ENCODE peak calls at places on chromosomes 11 and 22, in four cellular contexts. One of them, this sample, is unnamed.

GRCh38 chr11:28209906-28210305 is 101.7 kb downstream of the METTL15 start:
- DNase-seq in K562: no peak
- DNase-seq in GM12878: no peak
- DNase-seq in HepG2: no peak
- DNase-seq in this sample: no peak

GRCh38 chr11:17612221-17613188 is 65.4 kb downstream of the OTOG start:
- DNase-seq in HepG2: no peak
- DNase-seq in GM12878: no peak
- DNase-seq in K562: no peak
- DNase-seq in this sample: no peak

GRCh38 chr22:47196881-47197701 is 434.6 kb downstream of the TBC1D22A start:
- DNase-seq in HepG2: no peak
- DNase-seq in K562: no peak
- DNase-seq in GM12878: no peak
- DNase-seq in this sample: no peak

GRCh38 chr11:115379528-115379927 is 124.7 kb downstream of the CADM1 start:
- DNase-seq in HepG2: no peak
- DNase-seq in K562: no peak
- DNase-seq in GM12878: peak; percentile 8
- DNase-seq in this sample: no peak

GRCh38 chr11:74990941-74991340 is 2.2 kb downstream of the NEU3 start:
- DNase-seq in HepG2: peak; percentile 73
- DNase-seq in GM12878: no peak
- DNase-seq in K562: no peak
- DNase-seq in this sample: no peak

GRCh38 chr22:30287626-30288413 is 1.5 kb downstream of the CASTOR1 start:
- DNase-seq in K562: peak; percentile 75
- DNase-seq in GM12878: no peak
- DNase-seq in HepG2: peak; percentile 78
- DNase-seq in this sample: peak; percentile 89

GRCh38 chr22:22721681-22722309 is 77.4 kb downstream of the GGTLC2 start:
- DNase-seq in GM12878: peak; percentile 55
- DNase-seq in K562: peak; percentile 57
- DNase-seq in HepG2: no peak
- DNase-seq in this sample: no peak

GRCh38 chr22:32788884-32789624 is 12.5 kb upstream of the TIMP3 start:
- DNase-seq in HepG2: peak; percentile 74
- DNase-seq in K562: no peak
- DNase-seq in GM12878: no peak
- DNase-seq in this sample: no peak

GRCh38 chr11:1382831-1383607 is 6.7 kb upstream of the BRSK2 start:
- DNase-seq in HepG2: peak; percentile 22
- DNase-seq in GM12878: peak; percentile 26
- DNase-seq in K562: peak; percentile 65
- DNase-seq in this sample: peak; percentile 91

GRCh38 chr22:49689255-49689770 is 138.4 kb downstream of the BRD1 start:
- DNase-seq in HepG2: no peak
- DNase-seq in GM12878: no peak
- DNase-seq in K562: no peak
- DNase-seq in this sample: no peak
- TF ChIP-seq ZBTB33 in HepG2: no peak
- TF ChIP-seq ZBTB33 in GM12878: no peak
- TF ChIP-seq ZBTB33 in K562: no peak
- TF ChIP-seq ZBTB33 in this sample: no peak

GRCh38 chr22:36166518-36167220 is 6.1 kb upstream of the APOL3 start:
- DNase-seq in HepG2: no peak
- DNase-seq in GM12878: no peak
- DNase-seq in K562: no peak
- DNase-seq in this sample: no peak
- TF ChIP-seq NFIC in HepG2: no peak
- TF ChIP-seq NFIC in GM12878: no peak
- TF ChIP-seq NFIC in K562: no peak
- TF ChIP-seq NFIC in this sample: no peak

GRCh38 chr11:47714554-47715081 is 551 bp downstream of the AGBL2 start:
- DNase-seq in GM12878: no peak
- DNase-seq in HepG2: no peak
- DNase-seq in K562: no peak
- DNase-seq in this sample: no peak

GRCh38 chr11:47720651-47721050 is 5.5 kb upstream of the AGBL2 start:
- DNase-seq in GM12878: no peak
- DNase-seq in K562: no peak
- DNase-seq in HepG2: no peak
- DNase-seq in this sample: no peak

GRCh38 chr11:47711816-47712215 is 3.4 kb downstream of the AGBL2 start:
- DNase-seq in K562: no peak
- DNase-seq in HepG2: no peak
- DNase-seq in GM12878: no peak
- DNase-seq in this sample: no peak

GRCh38 chr11:47715082-47715669 is at the start of gene AGBL2:
- DNase-seq in GM12878: peak; percentile 25
- DNase-seq in HepG2: peak; percentile 68
- DNase-seq in K562: peak; percentile 74
- DNase-seq in this sample: peak; percentile 89

DNA sequence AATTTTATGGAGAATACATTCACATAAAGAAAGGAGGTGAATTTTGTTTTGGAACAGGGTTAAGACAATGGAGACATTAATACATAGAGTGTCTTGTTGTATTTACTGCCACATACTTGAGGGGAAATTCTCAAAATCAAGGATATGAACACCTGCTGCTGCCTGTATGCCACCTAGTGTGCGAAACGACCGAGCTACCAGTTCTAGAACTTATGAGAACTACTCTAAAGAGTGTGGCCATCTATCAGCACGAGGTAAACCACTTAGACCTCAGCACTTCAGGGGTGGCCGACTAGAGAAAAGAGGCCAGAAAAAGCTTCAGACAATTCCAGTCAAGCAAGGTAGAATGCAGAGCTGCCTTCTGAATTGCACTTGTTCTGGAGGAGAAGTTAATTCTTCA is 1.5 kb upstream of the AGBL2 start:
- DNase-seq in HepG2: no peak
- DNase-seq in GM12878: no peak
- DNase-seq in K562: no peak
- DNase-seq in this sample: no peak
- TF ChIP-seq ZBTB33 in HepG2: no peak
- TF ChIP-seq ZBTB33 in GM12878: no peak
- TF ChIP-seq ZBTB33 in K562: no peak
- TF ChIP-seq ZBTB33 in this sample: no peak

GRCh38 chr11:69167916-69168691 is 12.4 kb downstream of the SMIM38 start:
- DNase-seq in GM12878: no peak
- DNase-seq in K562: no peak
- DNase-seq in HepG2: no peak
- DNase-seq in this sample: no peak

GRCh38 chr11:69172674-69173073 is 16.9 kb downstream of the SMIM38 start:
- DNase-seq in HepG2: no peak
- DNase-seq in K562: no peak
- DNase-seq in GM12878: no peak
- DNase-seq in this sample: no peak

GRCh38 chr11:69169479-69169878 is 13.7 kb downstream of the SMIM38 start:
- DNase-seq in GM12878: no peak
- DNase-seq in K562: no peak
- DNase-seq in HepG2: no peak
- DNase-seq in this sample: no peak

GRCh38 chr11:69171476-69171875 is 15.7 kb downstream of the SMIM38 start:
- DNase-seq in HepG2: no peak
- DNase-seq in GM12878: no peak
- DNase-seq in K562: no peak
- DNase-seq in this sample: no peak

GRCh38 chr11:69170704-69171103 is 15.0 kb downstream of the SMIM38 start:
- DNase-seq in K562: no peak
- DNase-seq in GM12878: no peak
- DNase-seq in HepG2: no peak
- DNase-seq in this sample: no peak
- TF ChIP-seq NFIC in K562: no peak
- TF ChIP-seq NFIC in GM12878: no peak
- TF ChIP-seq NFIC in HepG2: no peak
- TF ChIP-seq NFIC in this sample: no peak

GRCh38 chr22:17592201-17592600 is 28.9 kb downstream of the SLC25A18 start:
- DNase-seq in HepG2: no peak
- DNase-seq in GM12878: no peak
- DNase-seq in K562: no peak
- DNase-seq in this sample: no peak
- TF ChIP-seq ZBTB33 in HepG2: no peak
- TF ChIP-seq ZBTB33 in GM12878: no peak
- TF ChIP-seq ZBTB33 in K562: no peak
- TF ChIP-seq ZBTB33 in this sample: no peak

DNA sequence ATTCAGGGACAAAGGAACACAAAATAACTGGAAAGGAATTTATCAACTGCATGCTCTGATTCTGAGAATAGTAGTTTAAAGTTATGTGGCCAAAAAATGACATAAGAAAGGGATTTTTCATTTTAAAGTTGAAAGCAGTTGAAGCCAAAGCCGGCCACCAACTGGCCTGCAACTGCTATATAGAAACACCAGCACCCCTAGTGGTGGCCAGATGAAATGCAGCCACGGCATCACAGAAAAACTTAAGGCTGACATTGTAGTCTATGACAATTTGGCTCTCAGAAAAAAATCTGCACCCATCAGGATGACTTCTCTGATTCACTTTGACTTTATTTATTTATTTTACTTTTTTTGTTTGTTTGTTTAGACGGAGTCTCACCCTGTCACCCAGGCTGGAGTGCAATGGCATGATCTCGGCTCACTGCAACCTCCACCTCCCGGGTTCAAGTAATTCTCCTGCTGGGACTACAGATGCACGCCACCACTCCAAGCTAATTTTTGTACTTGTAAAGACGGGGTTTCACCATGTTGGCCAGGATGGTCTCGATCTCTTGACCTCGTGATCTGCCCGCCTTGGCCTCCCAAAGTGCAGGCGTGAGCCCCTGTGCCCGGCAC is 59.2 kb downstream of the SLC35F2 start:
- DNase-seq in K562: peak; percentile 65
- DNase-seq in GM12878: peak; percentile 12
- DNase-seq in HepG2: peak; percentile 41
- DNase-seq in this sample: peak; percentile 60
- TF ChIP-seq NFIC in K562: no peak
- TF ChIP-seq NFIC in GM12878: no peak
- TF ChIP-seq NFIC in HepG2: no peak
- TF ChIP-seq NFIC in this sample: no peak

DNA sequence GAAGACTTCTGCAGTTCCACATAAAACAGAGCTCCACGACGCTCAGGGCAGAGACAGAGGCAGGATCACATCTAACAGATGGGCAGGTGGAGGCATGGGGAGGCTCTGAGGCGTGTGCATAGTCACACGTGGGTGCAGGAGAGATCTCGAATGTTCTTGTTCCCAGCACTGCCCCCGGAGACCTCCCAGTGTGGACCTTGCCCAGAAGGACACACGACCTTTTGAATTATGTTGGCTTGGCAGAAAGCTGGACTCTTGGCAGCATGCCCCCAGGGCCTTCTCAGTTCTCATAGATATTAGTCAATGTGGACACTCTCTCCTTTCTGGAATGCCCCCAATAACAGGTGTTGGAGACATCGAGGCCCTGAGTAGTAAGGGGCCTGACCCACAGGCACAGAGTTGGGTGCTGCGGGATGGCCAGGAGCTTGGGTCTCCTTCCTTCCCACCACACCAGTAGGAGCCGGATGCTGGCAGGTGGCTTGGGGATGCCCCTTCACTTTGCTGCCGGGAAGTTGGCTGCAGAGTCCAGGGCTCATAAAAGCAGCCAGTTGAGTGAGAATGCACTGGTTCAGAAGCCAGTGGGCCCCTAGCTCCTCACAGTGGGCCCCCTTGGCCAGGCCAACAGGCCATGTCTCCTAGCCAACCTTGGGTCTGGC is 12.1 kb downstream of the MYEOV start:
- DNase-seq in K562: no peak
- DNase-seq in GM12878: no peak
- DNase-seq in HepG2: no peak
- DNase-seq in this sample: no peak
- TF ChIP-seq ZBTB33 in K562: no peak
- TF ChIP-seq ZBTB33 in GM12878: no peak
- TF ChIP-seq ZBTB33 in HepG2: no peak
- TF ChIP-seq ZBTB33 in this sample: no peak

GRCh38 chr11:69922596-69923111 is 103.4 kb upstream of the FGF3 start:
- DNase-seq in K562: no peak
- DNase-seq in HepG2: no peak
- DNase-seq in GM12878: no peak
- DNase-seq in this sample: no peak

GRCh38 chr11:69919659-69920499 is 100.7 kb upstream of the FGF3 start:
- DNase-seq in HepG2: no peak
- DNase-seq in K562: no peak
- DNase-seq in GM12878: no peak
- DNase-seq in this sample: no peak

GRCh38 chr11:69922015-69922595 is 102.9 kb upstream of the FGF3 start:
- DNase-seq in K562: no peak
- DNase-seq in HepG2: no peak
- DNase-seq in GM12878: no peak
- DNase-seq in this sample: no peak

GRCh38 chr11:69920500-69921428 is 101.5 kb upstream of the FGF3 start:
- DNase-seq in GM12878: no peak
- DNase-seq in K562: no peak
- DNase-seq in HepG2: no peak
- DNase-seq in this sample: no peak

DNA sequence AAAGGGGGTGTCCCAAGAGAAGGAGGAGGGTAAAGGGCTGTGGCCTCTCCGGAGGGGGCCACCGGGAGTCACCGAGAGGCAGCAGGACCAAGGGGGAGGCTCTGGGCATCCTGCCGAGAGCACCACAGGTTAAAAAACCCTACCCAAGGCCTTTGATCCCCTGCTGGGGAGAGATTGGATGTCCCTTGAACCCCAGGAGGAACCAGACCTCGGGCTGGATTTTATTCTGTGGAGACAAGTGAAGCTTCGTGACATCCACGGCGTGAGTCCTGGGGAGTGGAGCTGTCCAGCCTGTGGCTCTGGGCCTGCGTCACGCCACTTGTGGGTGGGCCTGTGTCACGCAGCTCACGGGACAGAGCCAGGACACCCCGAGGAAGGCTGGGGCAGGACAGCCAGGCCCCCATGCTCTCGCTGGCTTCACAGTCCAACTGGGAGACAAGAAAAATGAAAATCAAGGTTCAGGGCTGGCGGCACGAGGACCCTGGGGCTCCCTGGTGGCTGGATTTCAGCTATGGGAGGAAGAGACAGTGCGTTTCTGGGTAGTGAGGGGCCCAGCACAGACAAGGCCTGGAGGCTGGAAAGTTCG is 102.3 kb upstream of the FGF3 start:
- DNase-seq in GM12878: no peak
- DNase-seq in HepG2: no peak
- DNase-seq in K562: no peak
- DNase-seq in this sample: no peak
- TF ChIP-seq NFIC in GM12878: no peak
- TF ChIP-seq NFIC in HepG2: no peak
- TF ChIP-seq NFIC in K562: no peak
- TF ChIP-seq NFIC in this sample: no peak